ENCODE peak calls at places on chromosomes 7 and 10, in eight cellular contexts. O is AML-193; X is choroid plexus epithelial cell; E is activated CD8-positive, alpha-beta memory T cell treated with anti-CD3 and anti-CD28 coated beads, Interleukin-2, amount 50 U/mL, for 4 hours; I is LHCN-M2; B is activated T-cell treated with anti-CD3 and anti-CD28 coated beads, Interleukin-2, amount 50 U/mL, for 72 hours; Z is GM04503; P is NCI-H1105 treated with DMSO at 0.1 percent for 48 hours. F is an unnamed sample.
A peak's percentile ranks its signal among the peaks of the same experiment; 100 is the strongest.

GRCh38 chr10:28532223-28532508 is 752 bp upstream of the WAC start:
- DNase-seq in I (peak; percentile 57), X (no peak), O (peak; percentile 64), B (no peak), E (no peak), P (peak; percentile 29), Z (no peak), F (no peak)

GRCh38 chr7:119090851-119091250 is 866.3 kb downstream of the ANKRD7 start:
- DNase-seq in Z (no peak), B (no peak), O (no peak), E (no peak), I (no peak), X (peak; percentile 0), P (no peak), F (no peak)

GRCh38 chr7:132687981-132688383 is 111.7 kb upstream of the PLXNA4 start:
- DNase-seq in B (no peak), P (no peak), I (no peak), X (no peak), O (no peak), Z (no peak), E (no peak), F (no peak)

GRCh38 chr7:130329466-130329865 is 15.2 kb upstream of the CPA5 start:
- DNase-seq in I (no peak), O (no peak), E (no peak), B (no peak), Z (no peak), X (no peak), P (no peak), F (no peak)

GRCh38 chr10:69179089-69179742 is 818 bp upstream of the SUPV3L1 start:
- DNase-seq in O (peak; percentile 90), I (no peak), B (no peak), E (peak; percentile 16), Z (no peak), P (no peak), X (no peak), F (no peak)

GRCh38 chr10:116607336-116607735 is 13.4 kb upstream of the PNLIPRP2 start:
- DNase-seq in P (no peak), E (no peak), I (no peak), O (no peak), X (no peak), B (no peak), Z (no peak), F (no peak)

GRCh38 chr10:63707254-63707910 is 186.2 kb downstream of the REEP3 start:
- DNase-seq in Z (peak; percentile 96), X (peak; percentile 99), O (peak; percentile 7), I (peak; percentile 99), E (no peak), P (peak; percentile 68), B (peak; percentile 69), F (peak; percentile 92)

GRCh38 chr10:58209669-58210068 is 58.0 kb downstream of the IPMK start:
- DNase-seq in B (no peak), E (no peak), P (peak; percentile 36), O (no peak), X (peak; percentile 49), Z (no peak), I (no peak), F (no peak)

GRCh38 chr7:143384741-143385631 is 3.8 kb downstream of the ZYX start:
- DNase-seq in Z (no peak), I (peak; percentile 74), X (peak; percentile 76), P (no peak), E (no peak), O (peak; percentile 64), B (no peak), F (no peak)

GRCh38 chr7:778968-779451 is 51.9 kb upstream of the PRKAR1B start:
- DNase-seq in B (no peak), P (peak; percentile 86), X (no peak), E (no peak), I (peak; percentile 32), O (no peak), Z (no peak), F (no peak)

GRCh38 chr10:43816351-43817321 is 168.0 kb upstream of the ZNF32 start:
- DNase-seq in O (peak; percentile 46), E (peak; percentile 63), X (peak; percentile 73), I (no peak), Z (peak; percentile 83), P (no peak), B (peak; percentile 73), F (no peak)

GRCh38 chr7:33757563-33758165 is 147.7 kb upstream of the BMPER start:
- DNase-seq in I (peak; percentile 72), B (peak; percentile 27), P (peak; percentile 5), E (no peak), Z (no peak), X (peak; percentile 73), O (peak; percentile 42), F (peak; percentile 49)

GRCh38 chr10:124157286-124157685 is 63.9 kb upstream of the CHST15 start:
- DNase-seq in I (peak; percentile 56), X (peak; percentile 62), B (no peak), E (no peak), Z (no peak), P (no peak), O (no peak), F (no peak)

GRCh38 chr10:108454224-108454623 is 1289.7 kb upstream of the SORCS1 start:
- DNase-seq in I (no peak), E (no peak), Z (peak; percentile 27), B (no peak), P (no peak), X (no peak), O (no peak), F (no peak)

GRCh38 chr7:23811540-23811939 is 101.5 kb downstream of the STK31 start:
- DNase-seq in I (peak; percentile 4), O (no peak), B (no peak), E (no peak), Z (no peak), P (no peak), X (peak; percentile 6), F (no peak)

GRCh38 chr7:102469972-102470825 is 5.4 kb downstream of the LRWD1 start:
- DNase-seq in X (no peak), P (no peak), O (no peak), B (no peak), Z (no peak), I (no peak), E (no peak), F (no peak)

GRCh38 chr10:117463545-117463920 is 79.0 kb upstream of the EMX2 start:
- DNase-seq in B (no peak), Z (no peak), E (no peak), O (no peak), P (no peak), I (no peak), X (no peak), F (no peak)

GRCh38 chr10:19930936-19931859 is 115.0 kb downstream of the PLXDC2 start:
- DNase-seq in O (no peak), P (peak; percentile 15), X (peak; percentile 71), I (peak; percentile 71), B (no peak), Z (no peak), E (no peak), F (no peak)

GRCh38 chr7:114481995-114482394 is 67.4 kb downstream of the FOXP2 start:
- DNase-seq in O (no peak), E (no peak), B (no peak), X (peak; percentile 90), I (peak; percentile 7), Z (no peak), P (peak; percentile 94), F (no peak)

GRCh38 chr7:7127773-7128172 is 54.6 kb upstream of the C1GALT1 start:
- DNase-seq in E (no peak), Z (no peak), O (no peak), B (no peak), I (no peak), P (no peak), X (no peak), F (no peak)

GRCh38 chr10:90964781-90965462 is 44.0 kb upstream of the ANKRD1 start:
- DNase-seq in O (no peak), B (no peak), P (no peak), E (no peak), X (no peak), I (no peak), Z (no peak), F (no peak)

GRCh38 chr10:32111585-32111984 is 55.4 kb upstream of the KIF5B start:
- DNase-seq in Z (no peak), P (no peak), O (no peak), B (no peak), I (no peak), X (no peak), E (no peak), F (no peak)

GRCh38 chr10:119413738-119414611 is 128.5 kb downstream of the RGS10 start:
- DNase-seq in B (no peak), P (no peak), X (peak; percentile 100), E (no peak), O (no peak), Z (no peak), I (no peak), F (no peak)

GRCh38 chr10:103667390-103667789 is 173.9 kb downstream of the NEURL1 start:
- DNase-seq in I (no peak), B (no peak), Z (no peak), E (no peak), P (no peak), O (no peak), X (peak; percentile 67), F (no peak)

GRCh38 chr10:24318517-24318916 is 109.6 kb downstream of the KIAA1217 start:
- DNase-seq in O (no peak), E (no peak), P (no peak), I (no peak), Z (no peak), B (no peak), X (no peak), F (no peak)

GRCh38 chr10:77504196-77504869 is 133.3 kb downstream of the KCNMA1 start:
- DNase-seq in Z (no peak), I (no peak), B (no peak), X (peak; percentile 74), O (no peak), P (no peak), E (no peak), F (peak; percentile 5)

GRCh38 chr7:636396-636795 is 90.1 kb upstream of the DNAAF5 start:
- DNase-seq in P (peak; percentile 21), O (no peak), B (peak; percentile 62), E (peak; percentile 55), I (no peak), X (peak; percentile 38), Z (no peak), F (peak; percentile 54)

GRCh38 chr7:142478479-142479220 is 220.8 kb upstream of the PRSS58 start:
- DNase-seq in X (peak; percentile 80), P (peak; percentile 17), B (peak; percentile 45), Z (no peak), E (no peak), I (peak; percentile 85), O (peak; percentile 52), F (peak; percentile 40)

GRCh38 chr10:79293841-79294705 is 53.2 kb upstream of the PPIF start:
- DNase-seq in B (no peak), I (peak; percentile 39), P (no peak), X (peak; percentile 41), Z (no peak), E (no peak), O (peak; percentile 88), F (no peak)

GRCh38 chr7:41148521-41148951 is 554.4 kb downstream of the INHBA start:
- DNase-seq in P (no peak), O (no peak), Z (peak; percentile 96), X (peak; percentile 78), I (peak; percentile 98), E (no peak), B (no peak), F (peak; percentile 27)

GRCh38 chr7:90210475-90210874 is 1.1 kb upstream of the STEAP2 start:
- DNase-seq in O (no peak), I (no peak), B (no peak), P (no peak), X (no peak), E (no peak), Z (no peak), F (no peak)

GRCh38 chr10:89086801-89087513 is 96.4 kb downstream of the FAS start:
- DNase-seq in O (peak; percentile 66), E (no peak), X (peak; percentile 94), Z (peak; percentile 94), P (no peak), B (peak; percentile 33), I (peak; percentile 99), F (peak; percentile 27)

GRCh38 chr10:102113261-102113955 is 6.8 kb downstream of the LDB1 start:
- DNase-seq in Z (no peak), I (no peak), E (no peak), O (no peak), P (no peak), B (no peak), X (no peak), F (no peak)

GRCh38 chr7:33157311-33157710 is 27.9 kb downstream of the BBS9 start:
- DNase-seq in B (no peak), Z (no peak), E (no peak), P (no peak), X (peak; percentile 76), O (no peak), I (peak; percentile 28), F (no peak)

F was measured in NCI-H460.